ENCODE peak calls at places on chromosomes 16 and 17, in seven cellular contexts. Q, F, U, W, N, P and V are unnamed samples.

GRCh38 chr17:4559851-4560820 is at the start of gene GGT6:
- DNase-seq in F (no peak), U (no peak), N (no peak), P (no peak), W (no peak), Q (no peak), V (no peak)

GRCh38 chr17:80855196-80855967 is 136.3 kb upstream of the CHMP6 start:
- DNase-seq in W (no peak), Q (no peak), F (no peak), P (no peak), U (no peak), N (no peak), V (no peak)

GRCh38 chr17:70622382-70623260 is 453.3 kb downstream of the KCNJ2 start:
- DNase-seq in F (peak; percentile 34), N (no peak), Q (peak; percentile 18), U (peak; percentile 38), P (peak; percentile 81), W (peak; percentile 76), V (peak; percentile 43)

GRCh38 chr16:12458591-12459400 is 344.9 kb downstream of the CPPED1 start:
- DNase-seq in U (no peak), W (no peak), N (no peak), F (no peak), P (no peak), Q (no peak), V (no peak)

GRCh38 chr17:45262516-45263476 is 902 bp upstream of the SPATA32 start:
- DNase-seq in F (peak; percentile 46), N (no peak), U (no peak), W (no peak), Q (peak; percentile 73), P (peak; percentile 57), V (peak; percentile 48)

GRCh38 chr17:42311240-42312034 is 23.1 kb downstream of the STAT5A start:
- DNase-seq in N (peak; percentile 61), P (no peak), F (no peak), U (no peak), W (no peak), Q (peak; percentile 94), V (peak; percentile 72)

GRCh38 chr16:6016530-6017184 is 919.1 kb upstream of the EEF2KMT start:
- DNase-seq in W (no peak), U (no peak), Q (no peak), F (peak; percentile 46), N (peak; percentile 65), P (no peak), V (no peak)

GRCh38 chr17:58176200-58176599 is 9.4 kb downstream of the OR4D2 start:
- DNase-seq in N (no peak), W (no peak), Q (peak; percentile 25), U (no peak), F (no peak), P (no peak), V (peak; percentile 10)

GRCh38 chr16:68548947-68549346 is 9.9 kb downstream of the ZFP90 start:
- DNase-seq in P (no peak), N (no peak), W (no peak), U (no peak), F (no peak), Q (no peak), V (no peak)

GRCh38 chr16:66898207-66898606 is 17.9 kb downstream of the PDP2 start:
- DNase-seq in F (no peak), P (no peak), Q (peak; percentile 77), N (no peak), W (no peak), U (no peak), V (peak; percentile 61)

DNA sequence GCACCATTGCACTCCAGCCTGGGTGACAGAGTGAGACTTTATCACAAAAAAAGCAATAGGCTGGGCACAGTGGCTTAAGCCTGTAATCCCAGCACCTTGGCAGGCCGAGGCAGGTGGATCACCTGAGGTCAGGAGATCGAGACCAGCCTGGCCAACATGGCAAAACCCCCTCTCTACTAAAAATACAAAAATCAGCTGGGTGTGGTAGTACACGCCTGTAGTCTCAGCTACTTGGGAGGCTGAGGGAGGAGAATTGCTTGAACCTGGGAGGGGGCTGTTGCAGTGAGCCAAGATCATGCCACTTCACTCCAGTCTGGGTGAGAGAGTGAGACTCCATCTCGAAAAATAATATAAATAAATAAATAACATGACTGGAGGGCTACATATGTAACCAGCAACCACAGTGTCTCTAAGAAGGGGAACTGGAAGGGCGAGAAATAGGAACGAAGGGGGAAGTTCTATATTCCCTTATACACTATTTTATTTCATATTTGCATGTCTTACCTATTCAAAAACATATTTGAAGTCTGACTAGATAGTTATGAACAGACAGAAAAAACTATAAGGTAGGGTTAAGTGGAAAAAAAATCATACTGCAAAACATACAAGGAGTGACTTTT is 25.9 kb downstream of the MYH11 start:
- DNase-seq in F (no peak), W (no peak), N (no peak), Q (no peak), P (no peak), U (no peak), V (no peak)
- H3K4me2 ChIP-seq in F (no peak overlapping the region), W (no peak overlapping the region), N (no peak overlapping the region), Q (no peak overlapping the region), P (no peak overlapping the region), U (no peak overlapping the region), V (no peak overlapping the region)

DNA sequence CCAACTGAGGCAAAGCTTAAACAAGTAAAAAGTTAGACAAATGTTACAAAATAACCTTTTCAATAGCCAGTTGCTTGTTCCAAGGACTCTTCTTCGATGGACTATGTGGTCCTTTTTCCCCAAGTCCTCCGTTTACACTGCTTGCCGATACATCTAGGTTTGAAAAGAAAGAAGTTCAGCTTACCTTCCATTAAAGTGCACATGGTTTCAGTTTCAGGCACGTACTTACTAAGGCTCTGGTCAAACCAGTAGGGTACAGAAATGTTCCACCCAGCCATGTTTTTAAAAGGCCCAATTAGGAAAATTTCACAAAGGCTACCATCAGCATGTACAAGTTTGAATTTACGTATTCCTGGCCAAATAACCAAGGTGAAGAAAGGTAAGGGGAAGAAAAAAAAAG is 2.1 kb downstream of the SRSF2 start:
- DNase-seq in F (peak; percentile 40), W (peak; percentile 43), Q (peak; percentile 53), U (no peak), N (no peak), P (no peak), V (peak; percentile 48)
- H3K4me3 ChIP-seq in F (peak overlapping the region; percentile 95), W (peak overlapping the region; percentile 92), Q (peak overlapping the region; percentile 89), U (peak overlapping the region; percentile 91), N (peak overlapping the region; percentile 91), P (peak overlapping the region; percentile 88), V (peak overlapping the region; percentile 93)

GRCh38 chr17:17781591-17782424 is 55.0 kb downstream of the SREBF1 start:
- DNase-seq in N (no peak), U (no peak), Q (peak; percentile 52), W (peak; percentile 20), P (peak; percentile 68), F (peak; percentile 51), V (peak; percentile 64)

GRCh38 chr17:17782425-17783120 is 54.2 kb downstream of the SREBF1 start:
- DNase-seq in U (no peak), W (no peak), Q (no peak), P (peak; percentile 77), N (peak; percentile 46), F (no peak), V (no peak)

GRCh38 chr17:17784599-17785264 is 52.1 kb downstream of the SREBF1 start:
- DNase-seq in Q (no peak), P (no peak), W (no peak), U (no peak), N (peak; percentile 21), F (peak; percentile 71), V (no peak)

GRCh38 chr17:17783825-17784598 is 52.8 kb downstream of the SREBF1 start:
- DNase-seq in F (no peak), Q (no peak), P (no peak), W (peak; percentile 38), U (no peak), N (no peak), V (peak; percentile 74)

GRCh38 chr17:17783121-17783824 is 53.5 kb downstream of the SREBF1 start:
- DNase-seq in F (no peak), W (peak; percentile 32), Q (no peak), U (no peak), N (peak; percentile 67), P (peak; percentile 83), V (peak; percentile 21)
- H3K4me2 ChIP-seq in F (no peak overlapping the region), W (peak overlapping the region; percentile 63), Q (peak overlapping the region; percentile 75), U (peak overlapping the region; percentile 91), N (peak overlapping the region; percentile 55), P (peak overlapping the region; percentile 68), V (peak overlapping the region; percentile 90)

DNA sequence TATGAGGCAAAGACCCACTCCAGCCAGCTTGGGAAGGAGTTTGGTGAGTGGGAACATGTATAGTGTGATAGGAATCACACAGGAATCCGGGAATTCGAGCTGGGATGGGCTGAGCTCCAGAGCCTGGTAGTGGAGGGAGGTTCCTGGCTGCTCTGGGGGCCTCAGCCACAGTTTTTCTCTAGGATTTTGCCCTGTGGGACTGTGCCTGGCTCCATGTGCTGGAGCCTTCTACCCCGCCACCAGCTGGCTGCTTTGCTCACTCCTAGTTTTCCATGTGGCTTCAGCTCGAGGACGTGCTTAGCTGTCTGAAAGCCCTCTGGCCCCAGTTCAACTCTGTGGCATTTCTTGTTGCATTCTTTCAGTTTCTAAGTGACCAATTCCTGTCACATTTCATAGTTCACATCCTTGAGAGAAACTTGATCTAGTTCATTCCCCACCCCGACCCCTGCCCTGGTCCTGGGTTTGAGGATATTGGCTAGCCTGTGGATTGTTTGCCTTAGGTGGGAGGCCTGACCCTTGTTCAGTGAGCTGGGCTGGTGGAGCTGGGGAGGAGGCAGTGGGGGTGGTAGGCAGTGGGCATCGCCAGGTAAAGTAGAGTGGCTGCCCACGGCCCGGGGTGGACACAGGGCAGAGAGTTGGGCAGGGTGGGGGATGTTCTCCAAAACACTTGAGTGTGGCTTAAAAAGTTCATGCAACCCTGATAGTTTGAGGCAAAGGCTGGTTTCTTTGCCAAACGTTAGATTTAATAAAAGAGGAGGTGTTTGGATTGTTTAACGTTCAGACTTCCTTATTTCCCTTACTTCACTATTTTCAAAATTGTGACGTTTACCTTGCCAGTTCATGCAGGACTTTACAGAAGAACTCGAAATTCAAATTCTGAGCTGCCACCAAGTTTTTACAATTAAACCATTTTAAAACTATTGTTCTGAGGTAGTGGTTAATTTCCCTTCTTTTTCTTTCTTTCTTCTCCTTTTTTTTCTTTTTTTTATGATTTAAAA is 5.2 kb downstream of the SEC14L1 start:
- DNase-seq in W (peak; percentile 80), U (no peak), P (no peak), N (no peak), Q (peak; percentile 76), F (no peak), V (peak; percentile 79)
- H3K4me3 ChIP-seq in W (peak overlapping the region; percentile 67), U (no peak overlapping the region), P (no peak overlapping the region), N (no peak overlapping the region), Q (no peak overlapping the region), F (no peak overlapping the region), V (no peak overlapping the region)